ENCODE peak calls at places on chromosomes 1 and 21, in nine cellular contexts. O is SHP77, W is NCI-H345, S is AG09309, F is RWPE1, K is SW480, P is brain microvascular endothelial cell, A is LoVo, V is NCI-H2171. D is an unnamed sample.

GRCh38 chr1:244869950-244870349 is 5.6 kb upstream of the HNRNPU start:
- DNase-seq in F (no peak), W (no peak), K (no peak), O (no peak), P (no peak), S (no peak), A (no peak), V (no peak), D (no peak)

GRCh38 chr1:90045853-90046563 is 51.1 kb downstream of the ZNF326 start:
- DNase-seq in A (peak), P (peak), O (no peak), S (no peak), V (no peak), F (peak), W (no peak), K (peak), D (peak)

GRCh38 chr1:8137406-8138244 is 111.5 kb upstream of the ERRFI1 start:
- DNase-seq in V (no peak), K (peak), P (peak), S (peak), A (peak), O (peak), F (peak), W (no peak), D (no peak)

GRCh38 chr1:24900985-24901781 is 28.9 kb downstream of the RUNX3 start:
- DNase-seq in V (no peak), S (no peak), F (no peak), K (no peak), A (no peak), W (no peak), O (no peak), P (no peak), D (no peak)

GRCh38 chr1:113975211-113975895 is 3.9 kb upstream of the OLFML3 start:
- DNase-seq in P (peak), W (no peak), A (no peak), S (no peak), V (no peak), O (no peak), K (no peak), F (no peak), D (no peak)

GRCh38 chr1:245822997-245823396 is 668.2 kb downstream of the KIF26B start:
- DNase-seq in P (peak), F (peak), A (peak), W (no peak), S (peak), O (no peak), V (no peak), K (peak), D (no peak)

GRCh38 chr1:44220755-44221154 is 7.5 kb downstream of the DMAP1 start:
- DNase-seq in S (no peak), O (no peak), F (no peak), K (no peak), A (no peak), P (no peak), W (no peak), V (no peak), D (no peak)

GRCh38 chr21:39034590-39035536 is 148.4 kb downstream of the PSMG1 start:
- DNase-seq in W (no peak), K (no peak), A (no peak), V (no peak), P (no peak), F (no peak), S (no peak), O (no peak), D (no peak)

GRCh38 chr1:91803133-91803532 is 82.8 kb downstream of the TGFBR3 start:
- DNase-seq in F (no peak), W (no peak), O (peak), K (no peak), P (no peak), A (no peak), V (no peak), S (no peak), D (no peak)

GRCh38 chr21:45833437-45833836 is 148.1 kb upstream of the COL6A1 start:
- DNase-seq in K (no peak), F (no peak), V (no peak), A (no peak), W (no peak), P (no peak), S (no peak), O (no peak), D (no peak)

GRCh38 chr21:42102516-42102915 is 31.4 kb downstream of the UMODL1 start:
- DNase-seq in A (no peak), S (no peak), W (no peak), K (peak), P (no peak), V (no peak), F (no peak), O (no peak), D (no peak)

GRCh38 chr1:78690516-78690915 is 40.9 kb downstream of the IFI44 start:
- DNase-seq in S (no peak), P (no peak), F (no peak), O (no peak), A (no peak), K (no peak), V (no peak), W (no peak), D (no peak)

GRCh38 chr1:53057134-53057533 is 4.9 kb upstream of the PODN start:
- DNase-seq in W (no peak), A (no peak), S (peak), F (no peak), O (no peak), P (no peak), K (no peak), V (no peak), D (peak)

GRCh38 chr1:66300986-66301451 is 232.9 kb upstream of the SGIP1 start:
- DNase-seq in O (no peak), V (no peak), W (no peak), P (peak), S (no peak), K (no peak), A (peak), F (peak), D (no peak)

GRCh38 chr1:104018922-104019674 is 269.4 kb downstream of the AMY1C start:
- DNase-seq in A (no peak), K (no peak), V (no peak), W (no peak), S (no peak), P (no peak), O (no peak), F (no peak), D (no peak)

GRCh38 chr1:194045416-194045815 is 859.0 kb upstream of the B3GALT2 start:
- DNase-seq in F (peak), S (no peak), K (no peak), W (no peak), O (no peak), V (no peak), P (no peak), A (no peak), D (no peak)

GRCh38 chr1:3504151-3504822 is 49.8 kb downstream of the ARHGEF16 start:
- DNase-seq in W (no peak), P (peak), V (no peak), S (peak), K (peak), F (peak), A (no peak), O (no peak), D (no peak)

GRCh38 chr1:245680395-245680794 is 525.6 kb downstream of the KIF26B start:
- DNase-seq in K (no peak), S (no peak), A (no peak), O (no peak), W (no peak), V (no peak), P (no peak), F (no peak), D (no peak)

GRCh38 chr1:180560868-180561600 is 2.3 kb downstream of the OVAAL start:
- DNase-seq in A (peak), S (no peak), V (no peak), K (no peak), F (no peak), O (no peak), P (no peak), W (no peak), D (no peak)

GRCh38 chr1:22256213-22256512 is 113.3 kb upstream of the WNT4 start:
- DNase-seq in V (no peak), F (no peak), S (no peak), A (no peak), K (no peak), O (peak), W (no peak), P (no peak), D (no peak)

GRCh38 chr1:171372418-171373088 is 58.6 kb downstream of the FMO4 start:
- DNase-seq in K (no peak), F (no peak), V (no peak), W (no peak), O (no peak), S (no peak), P (no peak), A (no peak), D (no peak)

GRCh38 chr1:9827558-9828185 is 3.9 kb upstream of the CLSTN1 start:
- DNase-seq in P (no peak), F (no peak), O (no peak), W (peak), K (peak), V (no peak), A (no peak), S (no peak), D (no peak)